ENCODE peak calls at places on chromosomes 7 and 10, in four cellular contexts. G is HepG2, R is WTC11, L is GM12878. F is an unnamed sample.

GRCh38 chr7:4246536-4246935 is 435.6 kb upstream of the FOXK1 start:
- DNase-seq in G (no peak), L (no peak), R (no peak), F (no peak)

GRCh38 chr10:98242823-98243222 is 25.2 kb downstream of the LOXL4 start:
- DNase-seq in G (no peak), R (no peak), L (no peak), F (no peak)

GRCh38 chr7:107463139-107464078 is 6.4 kb upstream of the GPR22 start:
- DNase-seq in L (peak), R (peak), G (peak), F (peak)

GRCh38 chr10:55024718-55025117 is 223.7 kb upstream of the PCDH15 start:
- DNase-seq in R (no peak), G (no peak), L (no peak), F (no peak)

GRCh38 chr7:51017576-51018535 is 235.2 kb upstream of the GRB10 start:
- DNase-seq in G (no peak), L (no peak), R (no peak), F (no peak)

GRCh38 chr10:114876169-114876568 is 54.6 kb downstream of the FHIP2A start:
- DNase-seq in R (no peak), L (no peak), G (peak), F (no peak)

GRCh38 chr7:38318803-38319416 is 45.5 kb upstream of the TARP start:
- DNase-seq in G (peak), L (no peak), R (peak), F (peak)

GRCh38 chr7:23012797-23013714 is 874 bp downstream of the HYCC1 start:
- DNase-seq in L (no peak), G (peak), R (peak), F (peak)

GRCh38 chr10:133170092-133170491 is 10.1 kb downstream of the KNDC1 start:
- DNase-seq in L (no peak), G (no peak), R (no peak), F (no peak)

GRCh38 chr10:83764681-83765080 is 374.6 kb upstream of the GHITM start:
- DNase-seq in G (no peak), L (no peak), R (no peak), F (no peak)

GRCh38 chr10:49200859-49201258 is 12.7 kb upstream of the TMEM273 start:
- DNase-seq in G (no peak), L (no peak), R (no peak), F (no peak)

GRCh38 chr7:20304366-20304765 is 26.3 kb upstream of the ITGB8 start:
- DNase-seq in L (no peak), R (no peak), G (peak), F (no peak)

GRCh38 chr10:132115736-132116135 is 50.0 kb downstream of the JAKMIP3 start:
- DNase-seq in G (no peak), L (no peak), R (no peak), F (no peak)

GRCh38 chr7:93044147-93044810 is 73.5 kb downstream of the SAMD9 start:
- DNase-seq in G (no peak), R (no peak), L (no peak), F (no peak)

GRCh38 chr10:129971381-129972144 is 7.5 kb upstream of the EBF3 start:
- DNase-seq in L (no peak), G (peak), R (peak), F (peak)

GRCh38 chr7:139043823-139044812 is 8.3 kb upstream of the ZC3HAV1L start:
- DNase-seq in R (no peak), G (peak), L (no peak), F (peak)

GRCh38 chr10:92064506-92064905 is 140.9 kb downstream of the BTAF1 start:
- DNase-seq in L (no peak), G (no peak), R (no peak), F (no peak)

GRCh38 chr10:14654821-14655382 is 119.8 kb downstream of the FAM107B start:
- DNase-seq in R (no peak), G (no peak), L (no peak), F (no peak)

GRCh38 chr7:158057446-158057845 is 530.2 kb downstream of the PTPRN2 start:
- DNase-seq in R (no peak), G (no peak), L (no peak), F (no peak)

GRCh38 chr10:62433181-62433692 is 59.1 kb downstream of the ZNF365 start:
- DNase-seq in G (no peak), L (no peak), R (no peak), F (peak)

GRCh38 chr10:58587676-58588075 is 75.0 kb downstream of the BICC1 start:
- DNase-seq in G (no peak), R (no peak), L (no peak), F (no peak)

GRCh38 chr10:113187066-113187777 is 237.2 kb downstream of the TCF7L2 start:
- DNase-seq in L (no peak), R (no peak), G (peak), F (no peak)

GRCh38 chr7:16367115-16367514 is 54.2 kb downstream of the CRPPA start:
- DNase-seq in G (no peak), R (no peak), L (no peak), F (no peak)

GRCh38 chr7:116206141-116206540 is 4.2 kb upstream of the TES start:
- DNase-seq in L (no peak), G (no peak), R (no peak), F (no peak)

GRCh38 chr7:38002689-38003088 is 82.2 kb downstream of the EPDR1 start:
- DNase-seq in R (no peak), G (no peak), L (no peak), F (no peak)

GRCh38 chr10:43221419-43222293 is 45.2 kb downstream of the RASGEF1A start:
- DNase-seq in L (no peak), R (peak), G (peak), F (no peak)

GRCh38 chr7:36300696-36301350 is 88.8 kb upstream of the ANLN start:
- DNase-seq in L (no peak), G (no peak), R (no peak), F (peak)

GRCh38 chr7:37826825-37827224 is 21.6 kb upstream of the NME8 start:
- DNase-seq in L (no peak), G (no peak), R (no peak), F (no peak)

GRCh38 chr10:25176421-25176968 is 1.7 kb downstream of the GPR158 start:
- DNase-seq in R (peak), L (no peak), G (no peak), F (no peak)

GRCh38 chr7:67371429-67372305 is 375.0 kb downstream of the TYW1 start:
- DNase-seq in L (peak), R (peak), G (peak), F (peak)

GRCh38 chr10:7130191-7130911 is 280.5 kb downstream of the SFMBT2 start:
- DNase-seq in R (no peak), G (no peak), L (no peak), F (no peak)

GRCh38 chr10:80493482-80494021 is 39.4 kb downstream of the TSPAN14 start:
- DNase-seq in G (peak), R (no peak), L (no peak), F (no peak)

GRCh38 chr10:99548041-99548530 is 15.3 kb downstream of the NKX2-3 start:
- DNase-seq in L (no peak), R (peak), G (peak), F (no peak)

GRCh38 chr10:44394696-44395383 is 9.9 kb upstream of the CXCL12 start:
- DNase-seq in L (no peak), G (no peak), R (no peak), F (no peak)

GRCh38 chr7:196283-196682 is 3.9 kb downstream of the FAM20C start:
- DNase-seq in R (no peak), L (no peak), G (no peak), F (no peak)
- TF ChIP-seq SP1 in R (no peak), L (no peak), G (no peak), F (no peak)

GRCh38 chr10:122033224-122033926 is 44.4 kb downstream of the TACC2 start:
- DNase-seq in G (no peak), R (no peak), L (no peak), F (no peak)
- TF ChIP-seq ESRRA in G (no peak), R (no peak), L (no peak), F (no peak)

GRCh38 chr7:55478700-55479099 is 93.6 kb downstream of the VOPP1 start:
- DNase-seq in G (no peak), R (no peak), L (no peak), F (no peak)

GRCh38 chr7:55474944-55475911 is 97.1 kb downstream of the VOPP1 start:
- DNase-seq in R (no peak), L (no peak), G (no peak), F (no peak)

GRCh38 chr7:55476071-55476803 is 96.1 kb downstream of the VOPP1 start:
- DNase-seq in R (no peak), L (no peak), G (no peak), F (no peak)

GRCh38 chr7:55476852-55477780 is 95.2 kb downstream of the VOPP1 start:
- DNase-seq in R (no peak), G (no peak), L (no peak), F (no peak)

DNA sequence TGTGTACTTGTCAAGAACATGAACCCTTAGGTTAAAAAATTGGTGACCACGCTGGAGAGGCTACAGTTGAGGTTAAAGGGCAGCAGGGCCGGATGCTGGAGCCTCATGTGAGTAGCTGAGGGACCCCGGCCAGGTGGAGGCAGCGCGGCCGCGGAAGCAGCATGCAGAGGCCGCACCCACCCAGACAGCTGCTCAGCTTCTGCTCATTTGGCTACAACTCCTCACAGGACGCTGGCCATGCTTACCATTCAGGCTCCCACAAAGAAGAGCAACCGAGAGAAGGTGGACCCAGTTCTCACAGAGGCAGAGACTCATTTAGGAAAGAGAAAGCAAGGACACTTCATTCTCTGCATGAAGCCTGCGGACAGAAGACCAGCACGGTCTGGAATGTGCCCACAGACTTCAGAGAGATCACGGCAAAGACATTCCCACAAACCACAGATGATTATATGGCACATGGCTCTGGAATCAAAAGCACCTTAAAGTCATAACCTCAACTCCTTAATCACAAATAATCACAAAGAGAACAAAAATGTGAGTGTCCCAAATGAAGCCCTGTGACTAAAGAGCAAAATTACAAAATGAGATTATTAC is 94.4 kb downstream of the VOPP1 start:
- DNase-seq in R (no peak), L (no peak), G (no peak), F (no peak)
- TF ChIP-seq SP1 in R (no peak), L (no peak), G (no peak), F (no peak)

DNA sequence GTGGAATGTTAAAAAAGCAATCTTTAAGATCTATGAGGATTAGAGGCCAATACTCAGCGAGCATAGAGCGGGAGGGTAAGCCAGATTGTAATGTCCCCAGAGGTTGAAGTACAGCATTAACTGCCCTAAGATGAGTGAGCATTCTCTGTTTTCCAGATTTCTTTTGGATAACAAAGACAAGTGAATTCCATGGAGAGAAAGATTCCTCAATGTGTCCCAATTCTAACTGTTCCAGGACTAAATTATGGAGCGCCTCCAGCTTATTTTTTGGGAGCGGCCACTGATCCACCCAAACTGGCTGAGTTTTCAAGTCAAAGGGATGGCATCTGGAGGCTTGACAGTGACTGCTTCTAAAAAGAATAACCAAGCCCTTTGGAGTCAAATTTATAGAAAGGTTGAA is 39.3 kb upstream of the AKR1C2 start:
- DNase-seq in G (no peak), L (no peak), R (no peak), F (no peak)
- TF ChIP-seq ESRRA in G (no peak), L (no peak), R (no peak), F (no peak)

GRCh38 chr10:31698169-31698890 is 230.3 kb downstream of the ARHGAP12 start:
- DNase-seq in R (no peak), L (no peak), G (no peak), F (no peak)
- TF ChIP-seq SP1 in R (no peak), L (no peak), G (no peak), F (no peak)

DNA sequence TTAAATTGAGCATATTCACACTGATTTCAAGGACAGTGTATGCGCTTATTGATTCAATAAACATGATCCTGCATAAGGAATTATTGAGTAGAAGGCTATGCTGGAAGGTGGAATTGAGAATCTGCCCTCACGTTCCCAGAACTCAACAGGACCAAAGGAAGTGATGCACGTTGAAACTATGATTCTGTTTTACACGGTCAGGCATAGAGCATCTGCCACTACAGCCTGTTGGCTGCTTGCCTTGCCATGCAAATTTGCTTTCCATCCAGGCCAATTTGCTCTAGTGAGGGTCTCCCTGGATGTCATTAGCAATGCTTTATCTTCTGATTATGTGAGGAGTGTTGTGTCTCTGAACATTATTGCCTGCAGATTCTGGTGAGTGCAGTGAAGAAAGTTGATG is 132.8 kb downstream of the ADRA2A start:
- DNase-seq in R (no peak), G (no peak), L (no peak), F (no peak)
- TF ChIP-seq ESRRA in R (no peak), G (no peak), L (no peak), F (no peak)